ENCODE peak calls at places on chromosome 14, in eight cellular contexts. V is Right ventricle myocardium superior; H is stimulated activated CD4-positive, alpha-beta T cell treated with anti-CD3 and anti-CD28 coated beads, Interleukin-15, amount 100 ng/mL, for 24 hours; A is HFFc6; Y is HS-5; E is fibroblast of pulmonary artery; B is NCI-H2029 treated with DMSO at 0.1 percent for 48 hours; N is stimulated activated CD8-positive, alpha-beta memory T cell treated with anti-CD3 and anti-CD28 coated beads, Interleukin-4, amount 100 ng/mL, for 24 hours. I is an unnamed sample.

GRCh38 chr14:90491221-90491867 is 94.5 kb downstream of the CALM1 start:
- DNase-seq in V (peak), H (no peak), A (peak), Y (no peak), E (peak), B (no peak), N (no peak), I (no peak)

GRCh38 chr14:68819260-68819691 is 26.4 kb upstream of the ZFP36L1 start:
- DNase-seq in V (peak), H (peak), A (peak), Y (no peak), E (peak), B (no peak), N (no peak), I (peak)

GRCh38 chr14:50083467-50084337 is 32.7 kb downstream of the VCPKMT start:
- DNase-seq in V (no peak), H (peak), A (no peak), Y (no peak), E (no peak), B (no peak), N (peak), I (no peak)

GRCh38 chr14:44505588-44505987 is 1.5 kb downstream of the FSCB start:
- DNase-seq in V (no peak), H (no peak), A (no peak), Y (no peak), E (no peak), B (no peak), N (no peak), I (no peak)

GRCh38 chr14:80426686-80427085 is 215.4 kb upstream of the DIO2 start:
- DNase-seq in V (no peak), H (no peak), A (no peak), Y (no peak), E (peak), B (no peak), N (no peak), I (no peak)

GRCh38 chr14:60658116-60658515 is 8.8 kb upstream of the SIX1 start:
- DNase-seq in V (no peak), H (no peak), A (no peak), Y (no peak), E (no peak), B (no peak), N (no peak), I (no peak)

GRCh38 chr14:103522028-103522581 is 525 bp downstream of the CKB start:
- DNase-seq in V (peak), H (no peak), A (no peak), Y (no peak), E (no peak), B (no peak), N (no peak), I (no peak)

GRCh38 chr14:51188566-51189185 is 51.4 kb upstream of the TMX1 start:
- DNase-seq in V (no peak), H (no peak), A (no peak), Y (no peak), E (peak), B (no peak), N (no peak), I (no peak)

GRCh38 chr14:51610766-51611165 is 40.9 kb upstream of the FRMD6 start:
- DNase-seq in V (no peak), H (no peak), A (no peak), Y (no peak), E (no peak), B (no peak), N (no peak), I (no peak)

GRCh38 chr14:95533822-95534221 is 1.0 kb upstream of the GLRX5 start:
- DNase-seq in V (peak), H (no peak), A (no peak), Y (no peak), E (no peak), B (no peak), N (no peak), I (no peak)

GRCh38 chr14:56159066-56159465 is 40.9 kb downstream of the PELI2 start:
- DNase-seq in V (no peak), H (no peak), A (no peak), Y (no peak), E (no peak), B (no peak), N (no peak), I (no peak)

GRCh38 chr14:89347885-89348284 is 69.1 kb downstream of the FOXN3 start:
- DNase-seq in V (no peak), H (no peak), A (no peak), Y (no peak), E (no peak), B (no peak), N (no peak), I (no peak)

GRCh38 chr14:51562816-51563215 is 88.9 kb upstream of the FRMD6 start:
- DNase-seq in V (no peak), H (no peak), A (peak), Y (no peak), E (no peak), B (no peak), N (no peak), I (peak)

GRCh38 chr14:75147423-75148071 is 20.7 kb upstream of the NEK9 start:
- DNase-seq in V (peak), H (no peak), A (peak), Y (no peak), E (peak), B (no peak), N (peak), I (peak)

GRCh38 chr14:92555440-92556111 is 42.0 kb downstream of the RIN3 start:
- DNase-seq in V (no peak), H (no peak), A (no peak), Y (no peak), E (no peak), B (no peak), N (no peak), I (no peak)

GRCh38 chr14:87133073-87133815 is 859.7 kb downstream of the GALC start:
- DNase-seq in V (no peak), H (no peak), A (no peak), Y (peak), E (peak), B (no peak), N (no peak), I (peak)

GRCh38 chr14:37078131-37078530 is 94.3 kb downstream of the SLC25A21 start:
- DNase-seq in V (no peak), H (no peak), A (no peak), Y (no peak), E (no peak), B (no peak), N (no peak), I (no peak)

GRCh38 chr14:37237735-37238200 is 40.0 kb downstream of the MIPOL1 start:
- DNase-seq in V (no peak), H (no peak), A (no peak), Y (no peak), E (no peak), B (no peak), N (no peak), I (no peak)

GRCh38 chr14:73472182-73473114 is 14.1 kb upstream of the NUMB start:
- DNase-seq in V (no peak), H (no peak), A (peak), Y (no peak), E (peak), B (peak), N (no peak), I (peak)

GRCh38 chr14:75011356-75012097 is 8.8 kb downstream of the EIF2B2 start:
- DNase-seq in V (no peak), H (peak), A (peak), Y (peak), E (peak), B (no peak), N (no peak), I (peak)

GRCh38 chr14:48805315-48805714 is 780.9 kb downstream of the RPS29 start:
- DNase-seq in V (peak), H (no peak), A (no peak), Y (no peak), E (no peak), B (no peak), N (no peak), I (no peak)

GRCh38 chr14:34592623-34593022 is 37.3 kb downstream of the SNX6 start:
- DNase-seq in V (peak), H (no peak), A (no peak), Y (no peak), E (no peak), B (no peak), N (no peak), I (no peak)

GRCh38 chr14:100439781-100440180 is 116.6 kb downstream of the SLC25A47 start:
- DNase-seq in V (peak), H (no peak), A (no peak), Y (no peak), E (peak), B (no peak), N (no peak), I (peak)

GRCh38 chr14:22370084-22370847 is 218.8 kb downstream of the DAD1 start:
- DNase-seq in V (peak), H (no peak), A (peak), Y (peak), E (no peak), B (no peak), N (no peak), I (peak)

GRCh38 chr14:22898302-22898894 is 15.4 kb downstream of the REM2 start:
- DNase-seq in V (no peak), H (peak), A (peak), Y (peak), E (peak), B (no peak), N (no peak), I (peak)

GRCh38 chr14:91144425-91145145 is 30.7 kb downstream of the DGLUCY start:
- DNase-seq in V (no peak), H (no peak), A (peak), Y (peak), E (peak), B (no peak), N (no peak), I (no peak)

GRCh38 chr14:62409909-62410308 is 635.3 kb downstream of the KCNH5 start:
- DNase-seq in V (no peak), H (no peak), A (no peak), Y (peak), E (peak), B (no peak), N (no peak), I (peak)

GRCh38 chr14:81618695-81619094 is 85.0 kb upstream of the SEL1L start:
- DNase-seq in V (no peak), H (no peak), A (no peak), Y (no peak), E (no peak), B (no peak), N (no peak), I (no peak)

GRCh38 chr14:53626771-53627170 is 329.9 kb downstream of the BMP4 start:
- DNase-seq in V (no peak), H (no peak), A (no peak), Y (no peak), E (no peak), B (no peak), N (no peak), I (no peak)

GRCh38 chr14:90726656-90727055 is 89.6 kb downstream of the TTC7B start:
- DNase-seq in V (no peak), H (no peak), A (peak), Y (no peak), E (peak), B (no peak), N (no peak), I (peak)

GRCh38 chr14:30355431-30355913 is 203.5 kb upstream of the G2E3 start:
- DNase-seq in V (no peak), H (peak), A (no peak), Y (no peak), E (peak), B (no peak), N (no peak), I (peak)

GRCh38 chr14:23449314-23449713 is 13.9 kb upstream of the MYH7 start:
- DNase-seq in V (no peak), H (no peak), A (no peak), Y (no peak), E (no peak), B (no peak), N (no peak), I (no peak)

GRCh38 chr14:24117179-24117578 is 2.4 kb upstream of the NRL start:
- DNase-seq in V (no peak), H (no peak), A (no peak), Y (no peak), E (no peak), B (no peak), N (no peak), I (no peak)

GRCh38 chr14:63205281-63205575 is 985 bp downstream of the RHOJ start:
- DNase-seq in V (no peak), H (no peak), A (no peak), Y (no peak), E (peak), B (no peak), N (no peak), I (no peak)

GRCh38 chr14:24079521-24080141 is 8.3 kb downstream of the CPNE6 start:
- DNase-seq in V (no peak), H (no peak), A (no peak), Y (no peak), E (no peak), B (no peak), N (no peak), I (no peak)

GRCh38 chr14:103604620-103605019 is 24.4 kb upstream of the KLC1 start:
- DNase-seq in V (no peak), H (no peak), A (no peak), Y (no peak), E (no peak), B (no peak), N (no peak), I (no peak)